ENCODE peak calls at places on chromosomes 4 and X, in five cellular contexts. L is WTC11, C is tibial nerve, F is GM10248, J is WERI-Rb-1. A is an unnamed sample.

GRCh38 chr4:41359069-41359769 is 102.5 kb downstream of the UCHL1 start:
- DNase-seq in F (no peak), L (peak), C (no peak), J (peak), A (no peak)

GRCh38 chrX:133290076-133290475 is 71.9 kb upstream of the TFDP3 start:
- DNase-seq in J (no peak), C (no peak), F (no peak), L (no peak), A (no peak)

GRCh38 chrX:7147431-7147977 is at the start of gene STS:
- DNase-seq in J (peak), C (peak), L (peak), F (no peak), A (no peak)

GRCh38 chrX:155888139-155888538 is 7.0 kb downstream of the VAMP7 start:
- DNase-seq in F (no peak), L (no peak), J (no peak), C (no peak), A (no peak)

GRCh38 chrX:25524150-25524549 is 508.4 kb upstream of the ARX start:
- DNase-seq in F (no peak), L (no peak), J (no peak), C (no peak), A (no peak)

GRCh38 chrX:65406532-65406931 is 128.1 kb downstream of the LAS1L start:
- DNase-seq in C (no peak), L (peak), J (no peak), F (no peak), A (no peak)

GRCh38 chr4:123616970-123617392 is 220.4 kb downstream of the SPRY1 start:
- DNase-seq in C (peak), F (no peak), J (no peak), L (no peak), A (no peak)

GRCh38 chr4:139247656-139248238 is 32.3 kb downstream of the MGARP start:
- DNase-seq in L (no peak), J (no peak), F (no peak), C (no peak), A (no peak)

GRCh38 chr4:99856166-99856565 is 38.1 kb downstream of the LAMTOR3 start:
- DNase-seq in F (no peak), L (no peak), J (no peak), C (no peak), A (no peak)

GRCh38 chr4:139903845-139904244 is 238.2 kb downstream of the MGST2 start:
- DNase-seq in C (no peak), J (no peak), F (no peak), L (no peak), A (no peak)

GRCh38 chr4:147103403-147103946 is 157.8 kb upstream of the TTC29 start:
- DNase-seq in F (no peak), J (no peak), L (no peak), C (peak), A (no peak)

GRCh38 chr4:99024481-99025275 is 29.2 kb downstream of the METAP1 start:
- DNase-seq in C (no peak), L (no peak), F (no peak), J (peak), A (no peak)

GRCh38 chr4:85870298-85871083 is 395.5 kb downstream of the ARHGAP24 start:
- DNase-seq in F (no peak), J (no peak), C (no peak), L (no peak), A (no peak)

GRCh38 chr4:159504634-159505033 is 401.8 kb downstream of the RAPGEF2 start:
- DNase-seq in L (no peak), J (no peak), F (no peak), C (peak), A (no peak)

GRCh38 chrX:1903380-1903935 is 288.6 kb downstream of the ASMT start:
- DNase-seq in C (no peak), L (no peak), J (peak), F (no peak), A (no peak)

GRCh38 chrX:1546601-1547275 is 9.8 kb upstream of the P2RY8 start:
- DNase-seq in C (no peak), F (no peak), J (no peak), L (no peak), A (no peak)

GRCh38 chrX:71296806-71297205 is 4.7 kb upstream of the ITGB1BP2 start:
- DNase-seq in C (no peak), F (no peak), L (no peak), J (no peak), A (no peak)

GRCh38 chr4:83082777-83083176 is 31.8 kb downstream of the PLAC8 start:
- DNase-seq in C (no peak), L (no peak), J (no peak), F (no peak), A (no peak)

GRCh38 chr4:173821851-173822250 is 291.8 kb upstream of the HAND2 start:
- DNase-seq in L (no peak), C (no peak), F (no peak), J (no peak), A (no peak)

GRCh38 chrX:645024-645376 is 14.4 kb downstream of the SHOX start:
- DNase-seq in F (no peak), J (no peak), C (no peak), L (no peak), A (no peak)

GRCh38 chrX:149205937-149206336 is 299.2 kb downstream of the IDS start:
- DNase-seq in J (no peak), C (no peak), F (no peak), L (no peak), A (no peak)

GRCh38 chr4:100278567-100278966 is 88.3 kb upstream of the DDIT4L start:
- DNase-seq in L (no peak), C (no peak), F (no peak), J (no peak), A (no peak)

GRCh38 chr4:80265571-80266266 is 745 bp upstream of the FGF5 start:
- DNase-seq in F (no peak), J (peak), C (no peak), L (no peak), A (no peak)

GRCh38 chr4:113678651-113679050 is 82.9 kb downstream of the CAMK2D start:
- DNase-seq in F (no peak), J (no peak), L (no peak), C (no peak), A (no peak)

GRCh38 chrX:38305971-38306370 is 21.3 kb downstream of the RPGR start:
- DNase-seq in J (no peak), F (no peak), C (no peak), L (no peak), A (no peak)

DNA sequence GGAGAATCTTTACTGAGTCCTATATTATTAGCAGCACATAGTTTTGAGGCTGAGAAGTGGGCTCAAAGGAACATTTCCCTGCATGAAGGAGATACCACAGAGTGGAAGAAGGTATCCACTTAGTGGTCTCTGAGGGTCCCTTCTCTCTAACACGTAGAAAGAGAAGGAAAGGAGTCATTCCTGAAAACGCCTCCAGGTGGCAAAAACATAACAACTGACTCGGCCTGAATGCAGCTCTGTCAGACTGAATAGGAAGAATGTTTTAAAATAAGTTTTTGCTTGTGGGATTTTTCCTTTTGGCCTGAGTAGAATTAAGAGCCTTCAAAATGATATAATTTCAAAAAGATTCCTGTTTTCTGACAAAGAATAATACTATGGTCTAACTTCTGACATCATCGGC is 23.3 kb downstream of the RPGR start:
- DNase-seq in F (no peak), J (peak), C (no peak), L (peak), A (no peak)
- TF ChIP-seq CTCF in F (no peak), J (peak), C (no peak), L (no peak), A (no peak)

DNA sequence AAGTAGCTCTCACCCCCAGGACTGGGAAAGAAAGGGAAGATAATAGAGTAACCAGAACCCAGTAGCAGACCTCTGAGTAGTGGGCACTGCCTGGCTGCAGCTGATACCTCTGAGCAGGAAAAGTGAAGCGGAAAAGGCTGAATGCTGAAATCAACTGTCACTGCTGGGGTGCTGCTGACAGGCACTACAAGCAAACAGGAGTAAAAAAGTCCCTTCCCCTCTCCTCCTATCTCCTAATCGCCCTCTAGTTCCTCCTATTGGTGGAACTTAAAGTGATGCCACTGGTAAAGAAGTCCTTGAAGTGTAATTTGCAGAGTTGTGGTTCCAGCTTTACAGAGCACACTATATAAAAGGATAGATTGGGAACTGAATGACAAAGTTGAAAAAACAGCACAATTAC is 32.8 kb upstream of the GLRB start:
- DNase-seq in L (no peak), J (no peak), F (no peak), C (no peak), A (no peak)
- TF ChIP-seq CTCF in L (no peak), J (no peak), F (no peak), C (no peak), A (no peak)

DNA sequence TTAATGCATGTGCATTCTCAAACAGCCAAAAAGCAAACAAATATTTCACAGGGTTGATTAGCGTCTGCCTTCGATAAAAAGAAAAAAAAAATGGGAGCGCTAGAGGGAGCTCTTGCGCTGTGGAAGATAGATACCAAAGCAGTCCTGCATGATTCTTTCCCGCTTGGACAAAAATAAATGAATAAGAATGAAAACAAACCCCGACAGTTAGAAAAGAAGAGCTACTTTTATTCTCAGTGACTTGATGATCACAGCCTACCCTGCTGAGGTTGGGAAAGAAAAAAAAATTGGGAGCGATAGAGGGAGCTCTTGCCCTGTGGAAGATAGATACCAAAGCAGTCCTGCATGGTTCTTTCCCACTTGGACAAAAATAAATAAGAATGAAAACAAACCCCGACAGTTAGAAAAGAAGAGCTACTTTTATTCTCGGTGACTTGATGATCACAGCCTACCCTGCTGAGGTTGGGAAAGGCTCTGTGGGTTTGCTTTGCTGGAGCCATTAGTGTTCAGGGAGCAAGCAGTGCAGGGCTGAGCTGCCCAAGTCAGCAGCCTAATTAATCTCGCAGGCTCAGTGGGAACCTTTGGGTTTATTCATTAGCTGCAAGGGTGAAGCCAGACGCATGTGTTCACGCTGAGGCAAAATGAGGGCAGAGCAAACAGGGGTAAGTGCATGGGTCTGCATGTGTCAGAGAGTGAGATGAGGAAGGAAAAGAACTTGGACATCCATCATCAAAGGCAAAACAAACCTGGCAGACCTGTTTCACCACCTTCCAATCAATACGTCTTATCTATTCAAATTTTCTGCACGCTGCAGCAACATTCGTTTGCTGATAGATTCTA is 249.3 kb upstream of the PRKX start:
- DNase-seq in F (peak), L (no peak), J (no peak), C (peak), A (no peak)
- TF ChIP-seq CTCF in F (no peak), L (no peak), J (peak), C (no peak), A (peak)

DNA sequence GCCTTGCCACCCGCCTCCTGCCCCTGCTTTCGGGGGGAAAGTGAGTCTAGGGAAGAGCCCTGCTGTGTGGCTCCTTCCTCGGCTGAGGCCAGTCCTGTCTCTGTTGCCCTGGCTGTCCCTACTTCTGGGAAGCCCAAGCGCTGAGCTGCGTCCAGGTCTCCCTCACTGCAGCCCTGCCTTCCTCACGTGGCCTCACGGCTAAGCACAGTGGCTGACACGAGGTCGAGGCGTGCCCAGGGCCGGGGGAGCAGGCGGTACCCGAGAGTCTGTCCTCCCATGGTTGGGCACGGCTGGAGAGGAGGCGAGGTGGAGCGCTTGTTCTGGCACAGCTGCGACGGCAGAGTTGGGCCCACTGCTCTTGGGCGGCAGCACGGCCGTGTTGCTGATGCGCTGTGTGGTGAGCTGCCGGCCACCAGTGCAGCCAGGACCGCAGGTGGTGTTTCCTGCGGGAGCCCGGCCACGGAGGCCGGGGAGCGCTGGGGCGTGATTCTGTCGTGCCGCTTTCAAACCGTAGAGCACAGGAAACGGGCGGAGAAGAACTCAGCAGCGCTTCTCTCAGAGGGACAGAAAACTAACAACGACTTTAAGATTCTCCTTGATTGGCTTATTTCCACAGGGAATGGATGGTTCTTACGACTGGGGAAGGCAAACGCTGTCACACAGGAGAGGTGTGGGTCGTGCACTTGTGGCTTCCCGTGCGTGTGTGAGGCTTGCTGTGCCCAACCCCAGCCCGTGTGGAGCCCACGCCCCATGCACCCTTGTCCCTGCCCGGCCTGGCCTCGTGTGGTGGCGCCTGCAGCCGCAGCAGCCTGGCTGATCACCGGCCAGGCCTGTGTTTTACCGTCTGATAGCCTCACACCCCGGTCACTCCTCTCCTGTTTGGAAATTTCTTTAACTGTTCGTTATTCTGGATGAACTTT is 21.4 kb downstream of the MAEA start:
- DNase-seq in L (no peak), C (no peak), J (no peak), F (no peak), A (no peak)
- TF ChIP-seq CTCF in L (no peak), C (no peak), J (no peak), F (no peak), A (no peak)